ENCODE peak calls at places on chromosomes 4 and X, in nine cellular contexts. Z is pancreas, W is cardiac muscle cell, I is astrocyte, U is Peyer's patch, O is neuronal stem cell, L is heart right ventricle, B is kidney, E is lower lobe of right lung. K is an unnamed sample.

GRCh38 chrX:53319614-53320542 is 38.5 kb upstream of the IQSEC2 start:
- DNase-seq in Z (no peak), W (no peak), I (no peak), U (no peak), O (no peak), L (no peak), B (no peak), E (no peak), K (no peak)

GRCh38 chr4:108881190-108881589 is 118.3 kb upstream of the ETNPPL start:
- DNase-seq in Z (no peak), W (no peak), I (peak), U (no peak), O (peak), L (no peak), B (no peak), E (no peak), K (no peak)

GRCh38 chr4:103493450-103494159 is 226.2 kb downstream of the TACR3 start:
- DNase-seq in Z (no peak), W (no peak), I (no peak), U (no peak), O (no peak), L (no peak), B (no peak), E (no peak), K (no peak)

GRCh38 chr4:153206534-153206933 is 2.3 kb downstream of the TRIM2 start:
- DNase-seq in Z (no peak), W (no peak), I (no peak), U (no peak), O (peak), L (no peak), B (no peak), E (no peak), K (no peak)

GRCh38 chrX:132591719-132592275 is 103.0 kb upstream of the MBNL3 start:
- DNase-seq in Z (no peak), W (no peak), I (no peak), U (no peak), O (no peak), L (no peak), B (no peak), E (no peak), K (no peak)

GRCh38 chr4:138242830-138243149 is 641 bp upstream of the SLC7A11 start:
- DNase-seq in Z (no peak), W (no peak), I (no peak), U (no peak), O (no peak), L (no peak), B (no peak), E (no peak), K (no peak)

GRCh38 chr4:184815046-184815877 is 10.5 kb downstream of the ACSL1 start:
- DNase-seq in Z (peak), W (peak), I (peak), U (peak), O (no peak), L (peak), B (peak), E (peak), K (peak)

GRCh38 chr4:11079171-11079570 is 349.5 kb downstream of the HS3ST1 start:
- DNase-seq in Z (no peak), W (no peak), I (peak), U (no peak), O (no peak), L (no peak), B (no peak), E (no peak), K (no peak)

GRCh38 chr4:169492436-169493163 is 119.8 kb downstream of the NEK1 start:
- DNase-seq in Z (no peak), W (peak), I (peak), U (no peak), O (peak), L (no peak), B (no peak), E (no peak), K (no peak)

GRCh38 chr4:139887378-139887801 is 221.8 kb downstream of the MGST2 start:
- DNase-seq in Z (no peak), W (no peak), I (no peak), U (no peak), O (no peak), L (no peak), B (no peak), E (no peak), K (no peak)
- H3K4me3 ChIP-seq in Z (peak), W (no peak), I (no peak), U (peak), O (no peak), L (no peak), B (peak), E (peak), K (peak)

GRCh38 chr4:175378372-175378771 is 433.7 kb downstream of the GPM6A start:
- DNase-seq in Z (no peak), W (no peak), I (no peak), U (no peak), O (no peak), L (no peak), B (no peak), E (no peak), K (no peak)

GRCh38 chr4:175380841-175381240 is 431.2 kb downstream of the GPM6A start:
- DNase-seq in Z (no peak), W (no peak), I (no peak), U (no peak), O (no peak), L (no peak), B (no peak), E (no peak), K (no peak)

GRCh38 chr4:175377203-175377602 is 434.9 kb downstream of the GPM6A start:
- DNase-seq in Z (no peak), W (no peak), I (no peak), U (no peak), O (no peak), L (no peak), B (no peak), E (no peak), K (no peak)

GRCh38 chr4:175373031-175373430 is 439.0 kb downstream of the GPM6A start:
- DNase-seq in Z (no peak), W (no peak), I (peak), U (no peak), O (no peak), L (no peak), B (no peak), E (no peak), K (no peak)

GRCh38 chr4:175376287-175376977 is 435.6 kb downstream of the GPM6A start:
- DNase-seq in Z (no peak), W (no peak), I (no peak), U (no peak), O (peak), L (no peak), B (no peak), E (no peak), K (no peak)
- H3K27ac ChIP-seq in Z (no peak), W (no peak), I (no peak), U (no peak), O (no peak), L (no peak), B (no peak), E (no peak), K (no peak)

GRCh38 chr4:73856518-73856917 is 3.4 kb downstream of the PF4V1 start:
- DNase-seq in Z (no peak), W (no peak), I (peak), U (no peak), O (no peak), L (no peak), B (no peak), E (no peak), K (no peak)
- H3K4me3 ChIP-seq in Z (no peak), W (no peak), I (no peak), U (no peak), O (no peak), L (no peak), B (no peak), E (no peak), K (no peak)

GRCh38 chr4:25874641-25875040 is 11.9 kb upstream of the SEL1L3 start:
- DNase-seq in Z (no peak), W (no peak), I (no peak), U (no peak), O (no peak), L (no peak), B (no peak), E (no peak), K (no peak)
- H3K27ac ChIP-seq in Z (no peak), W (no peak), I (no peak), U (peak), O (no peak), L (no peak), B (no peak), E (no peak), K (no peak)

GRCh38 chrX:6223516-6223915 is 5.2 kb downstream of the NLGN4X start:
- DNase-seq in Z (no peak), W (no peak), I (no peak), U (no peak), O (no peak), L (no peak), B (no peak), E (no peak), K (no peak)

GRCh38 chrX:6227445-6227820 is 1.2 kb downstream of the NLGN4X start:
- DNase-seq in Z (no peak), W (peak), I (no peak), U (no peak), O (peak), L (no peak), B (no peak), E (no peak), K (no peak)

GRCh38 chrX:6226053-6226645 is 2.5 kb downstream of the NLGN4X start:
- DNase-seq in Z (no peak), W (peak), I (no peak), U (no peak), O (peak), L (no peak), B (peak), E (no peak), K (no peak)

GRCh38 chrX:6226646-6227444 is 1.8 kb downstream of the NLGN4X start:
- DNase-seq in Z (no peak), W (peak), I (no peak), U (peak), O (peak), L (peak), B (peak), E (no peak), K (no peak)

DNA sequence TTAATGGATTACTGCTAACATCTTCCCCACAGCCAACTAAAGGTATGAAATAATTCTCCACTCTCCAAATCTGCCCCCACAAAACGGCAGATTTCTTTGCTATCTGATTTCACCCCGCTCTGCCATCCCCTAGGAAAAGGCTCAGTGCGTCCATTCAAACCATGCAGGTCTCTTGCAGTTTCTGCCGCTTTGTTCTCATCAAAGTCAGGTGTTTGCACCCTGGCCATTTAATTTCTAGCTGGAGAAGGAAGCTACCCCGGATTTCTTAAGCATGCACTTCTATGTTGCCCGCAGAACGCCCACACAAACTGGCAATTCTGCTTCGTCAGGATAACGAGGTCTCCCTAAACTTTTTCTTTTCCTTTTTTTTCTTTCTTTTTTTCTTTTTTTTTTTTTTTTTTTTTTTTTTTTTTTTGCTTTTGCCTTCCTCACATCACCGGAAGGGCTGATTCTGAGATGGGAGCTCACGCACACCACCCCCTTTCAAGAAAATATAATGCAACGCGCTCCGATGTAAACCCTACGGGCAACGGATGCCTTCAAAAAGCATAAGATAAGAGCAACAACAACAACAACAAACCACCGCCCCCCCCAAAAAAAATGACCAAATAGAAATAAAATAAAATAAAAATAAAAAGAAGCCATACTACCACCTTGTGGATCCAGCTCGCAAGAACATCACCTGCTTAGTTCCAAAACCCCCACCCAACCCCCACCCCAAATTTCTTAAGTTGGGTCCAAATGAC is 3.2 kb downstream of the NLGN4X start:
- DNase-seq in Z (no peak), W (peak), I (no peak), U (no peak), O (peak), L (no peak), B (no peak), E (no peak), K (no peak)
- H3K4me3 ChIP-seq in Z (peak), W (peak), I (peak), U (peak), O (peak), L (no peak), B (no peak), E (peak), K (peak)

DNA sequence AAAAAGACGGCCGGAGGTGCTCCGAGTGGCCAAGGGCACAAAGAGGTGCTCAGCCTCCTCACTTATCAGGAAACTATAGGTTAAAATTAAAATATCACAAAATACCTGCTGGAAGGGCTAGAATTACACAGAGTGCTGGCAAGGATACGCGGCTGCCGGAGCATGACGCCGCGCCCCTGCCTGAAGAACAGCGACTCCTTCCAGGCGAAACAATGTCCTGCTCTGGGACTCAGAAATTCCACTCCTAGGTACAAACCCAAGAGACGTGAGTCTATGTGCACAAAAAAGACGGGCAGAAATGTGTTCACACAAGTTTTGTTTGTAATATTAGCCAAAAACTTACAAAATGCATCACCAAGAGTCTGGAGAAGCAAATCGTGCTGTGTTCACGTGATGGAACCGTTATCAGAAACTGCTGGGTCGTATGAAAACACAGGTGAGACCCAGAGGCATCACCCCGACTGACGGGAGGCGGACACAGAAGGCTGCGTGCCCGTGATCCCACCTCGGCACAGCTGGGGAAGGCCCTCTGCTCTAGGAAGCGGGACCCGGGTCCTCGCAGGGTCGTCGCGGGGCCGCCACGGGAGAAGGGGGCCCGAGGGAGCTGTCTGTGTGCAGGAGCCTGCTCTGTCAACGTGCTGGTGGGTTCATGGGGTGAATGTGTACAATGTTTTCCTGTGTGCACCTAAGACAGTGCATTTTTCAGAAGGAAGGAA is 27.6 kb downstream of the CTBP1 start:
- DNase-seq in Z (no peak), W (no peak), I (no peak), U (no peak), O (no peak), L (no peak), B (no peak), E (no peak), K (no peak)
- H3K27ac ChIP-seq in Z (no peak), W (peak), I (no peak), U (no peak), O (no peak), L (no peak), B (no peak), E (no peak), K (no peak)

DNA sequence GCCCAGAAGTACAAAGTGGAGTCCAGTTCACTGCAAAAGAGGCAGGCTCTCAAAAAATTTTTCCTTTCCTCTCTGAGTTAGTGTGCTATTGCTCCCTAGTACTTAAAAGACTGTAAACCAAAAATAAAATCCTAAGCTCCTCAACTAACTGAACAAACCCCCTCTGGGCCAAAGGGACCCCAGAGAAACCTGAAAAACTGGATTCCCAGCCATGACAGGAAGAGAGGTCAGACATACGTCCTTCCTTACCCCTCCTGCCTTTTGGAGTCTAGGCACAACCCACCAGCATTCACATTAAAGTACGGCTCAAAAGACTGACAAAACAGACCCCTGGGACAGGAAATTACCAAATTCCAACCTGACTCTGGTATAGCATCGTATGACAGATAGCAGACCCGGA is 957.9 kb upstream of the PRKX start:
- DNase-seq in Z (no peak), W (no peak), I (no peak), U (no peak), O (no peak), L (no peak), B (no peak), E (no peak), K (no peak)
- H3K4me3 ChIP-seq in Z (no peak), W (no peak), I (no peak), U (no peak), O (no peak), L (no peak), B (no peak), E (no peak), K (no peak)

DNA sequence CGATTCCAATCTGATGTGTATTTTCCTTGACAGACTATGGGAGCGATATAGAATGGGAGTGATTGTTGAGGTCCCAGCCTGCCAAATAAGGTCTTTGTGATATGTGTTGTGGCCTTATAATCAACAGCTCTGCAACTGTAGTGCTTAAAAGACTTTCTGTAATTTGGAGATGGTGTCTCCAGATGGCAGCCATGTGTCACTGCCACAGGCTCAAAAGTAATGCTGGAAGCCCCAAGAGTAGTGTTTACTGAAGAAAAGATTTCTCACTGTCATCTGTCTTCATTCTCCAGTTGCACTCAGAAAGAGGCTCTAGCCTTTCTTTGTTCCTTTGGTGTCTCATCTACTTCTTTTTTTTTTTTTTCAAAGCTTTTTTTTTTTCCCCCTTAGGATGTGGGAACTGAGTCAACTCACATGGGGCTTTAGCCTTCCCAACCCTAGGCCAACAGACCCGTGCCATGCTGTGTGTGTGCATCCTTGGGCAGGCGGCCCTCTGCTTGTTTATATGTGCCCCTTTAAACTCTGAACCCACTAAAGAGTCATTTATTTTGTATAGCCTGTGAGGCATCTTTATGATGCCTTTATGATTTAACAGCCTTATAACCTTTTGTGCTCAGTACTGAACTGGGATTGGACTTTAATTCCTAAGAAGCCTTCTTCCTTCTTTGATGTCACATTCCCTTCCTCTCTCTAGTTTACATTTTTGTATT is 15.6 kb downstream of the SRPX2 start:
- DNase-seq in Z (no peak), W (no peak), I (no peak), U (peak), O (no peak), L (no peak), B (no peak), E (no peak), K (no peak)
- H3K27ac ChIP-seq in Z (no peak), W (no peak), I (no peak), U (no peak), O (no peak), L (no peak), B (no peak), E (no peak), K (no peak)

GRCh38 chrX:77899081-77899828 is at the start of gene COX7B:
- DNase-seq in Z (peak), W (peak), I (peak), U (peak), O (peak), L (no peak), B (no peak), E (peak), K (no peak)
- H3K4me3 ChIP-seq in Z (peak), W (peak), I (peak), U (peak), O (peak), L (peak), B (peak), E (peak), K (peak)

K was measured in upper lobe of right lung.